ENCODE peak calls at places on chromosomes 1 and 21, in six cellular contexts. One of them, this sample, is unnamed.

GRCh38 chr21:26405735-26406361 is 167.2 kb downstream of the CYYR1 start:
- DNase-seq in T-helper 17 cell: no peak
- DNase-seq in AG04450: peak
- DNase-seq in EH: peak
- DNase-seq in CD4-positive, alpha-beta T cell: no peak
- DNase-seq in Right ventricle myocardium superior: no peak
- DNase-seq in this sample: no peak

GRCh38 chr1:179372160-179372559 is 6.4 kb downstream of the AXDND1 start:
- DNase-seq in T-helper 17 cell: no peak
- DNase-seq in CD4-positive, alpha-beta T cell: no peak
- DNase-seq in Right ventricle myocardium superior: no peak
- DNase-seq in EH: no peak
- DNase-seq in AG04450: no peak
- DNase-seq in this sample: no peak

GRCh38 chr1:22773981-22774471 is 63.4 kb downstream of the EPHB2 start:
- DNase-seq in CD4-positive, alpha-beta T cell: no peak
- DNase-seq in AG04450: no peak
- DNase-seq in T-helper 17 cell: no peak
- DNase-seq in EH: peak
- DNase-seq in Right ventricle myocardium superior: peak
- DNase-seq in this sample: peak

GRCh38 chr1:150062113-150062512 is 5.5 kb upstream of the VPS45 start:
- DNase-seq in AG04450: no peak
- DNase-seq in Right ventricle myocardium superior: no peak
- DNase-seq in T-helper 17 cell: no peak
- DNase-seq in CD4-positive, alpha-beta T cell: no peak
- DNase-seq in EH: no peak
- DNase-seq in this sample: no peak

GRCh38 chr1:18666317-18666920 is 35.8 kb downstream of the PAX7 start:
- DNase-seq in Right ventricle myocardium superior: no peak
- DNase-seq in T-helper 17 cell: no peak
- DNase-seq in AG04450: no peak
- DNase-seq in EH: no peak
- DNase-seq in CD4-positive, alpha-beta T cell: no peak
- DNase-seq in this sample: no peak

GRCh38 chr1:182620924-182621585 is 16.9 kb upstream of the RGS16 start:
- DNase-seq in EH: no peak
- DNase-seq in CD4-positive, alpha-beta T cell: no peak
- DNase-seq in T-helper 17 cell: no peak
- DNase-seq in AG04450: no peak
- DNase-seq in Right ventricle myocardium superior: no peak
- DNase-seq in this sample: no peak

GRCh38 chr1:181669209-181669608 is 185.9 kb downstream of the CACNA1E start:
- DNase-seq in Right ventricle myocardium superior: no peak
- DNase-seq in T-helper 17 cell: no peak
- DNase-seq in CD4-positive, alpha-beta T cell: no peak
- DNase-seq in AG04450: no peak
- DNase-seq in EH: no peak
- DNase-seq in this sample: no peak

GRCh38 chr1:89310505-89310904 is 37.8 kb upstream of the GBP5 start:
- DNase-seq in EH: peak
- DNase-seq in T-helper 17 cell: no peak
- DNase-seq in Right ventricle myocardium superior: no peak
- DNase-seq in AG04450: no peak
- DNase-seq in CD4-positive, alpha-beta T cell: no peak
- DNase-seq in this sample: no peak

GRCh38 chr1:200384818-200385390 is 24.9 kb downstream of the ZNF281 start:
- DNase-seq in T-helper 17 cell: no peak
- DNase-seq in CD4-positive, alpha-beta T cell: no peak
- DNase-seq in AG04450: no peak
- DNase-seq in EH: peak
- DNase-seq in Right ventricle myocardium superior: no peak
- DNase-seq in this sample: no peak

GRCh38 chr21:45871616-45872236 is 109.8 kb upstream of the COL6A1 start:
- DNase-seq in EH: no peak
- DNase-seq in Right ventricle myocardium superior: no peak
- DNase-seq in T-helper 17 cell: no peak
- DNase-seq in AG04450: no peak
- DNase-seq in CD4-positive, alpha-beta T cell: peak
- DNase-seq in this sample: no peak

GRCh38 chr21:29938968-29939858 is 583 bp downstream of the GRIK1 start:
- DNase-seq in T-helper 17 cell: no peak
- DNase-seq in AG04450: no peak
- DNase-seq in CD4-positive, alpha-beta T cell: no peak
- DNase-seq in Right ventricle myocardium superior: peak
- DNase-seq in EH: no peak
- DNase-seq in this sample: no peak

GRCh38 chr1:231487019-231487418 is 41.5 kb upstream of the TSNAX start:
- DNase-seq in CD4-positive, alpha-beta T cell: no peak
- DNase-seq in EH: peak
- DNase-seq in Right ventricle myocardium superior: no peak
- DNase-seq in AG04450: peak
- DNase-seq in T-helper 17 cell: no peak
- DNase-seq in this sample: no peak

GRCh38 chr1:7561331-7561921 is 209.7 kb upstream of the VAMP3 start:
- DNase-seq in EH: peak
- DNase-seq in CD4-positive, alpha-beta T cell: no peak
- DNase-seq in Right ventricle myocardium superior: peak
- DNase-seq in AG04450: no peak
- DNase-seq in T-helper 17 cell: no peak
- DNase-seq in this sample: peak

GRCh38 chr1:118947003-118947765 is 41.0 kb downstream of the TBX15 start:
- DNase-seq in T-helper 17 cell: no peak
- DNase-seq in CD4-positive, alpha-beta T cell: no peak
- DNase-seq in AG04450: no peak
- DNase-seq in Right ventricle myocardium superior: no peak
- DNase-seq in EH: peak
- DNase-seq in this sample: no peak

GRCh38 chr21:45574081-45574501 is 31.9 kb upstream of the SLC19A1 start:
- DNase-seq in Right ventricle myocardium superior: no peak
- DNase-seq in EH: no peak
- DNase-seq in CD4-positive, alpha-beta T cell: no peak
- DNase-seq in AG04450: no peak
- DNase-seq in T-helper 17 cell: no peak
- DNase-seq in this sample: no peak

GRCh38 chr1:18972531-18972930 is 16.1 kb upstream of the IFFO2 start:
- DNase-seq in Right ventricle myocardium superior: no peak
- DNase-seq in EH: peak
- DNase-seq in T-helper 17 cell: no peak
- DNase-seq in CD4-positive, alpha-beta T cell: no peak
- DNase-seq in AG04450: no peak
- DNase-seq in this sample: no peak

GRCh38 chr1:74908131-74908530 is 175.2 kb downstream of the TYW3 start:
- DNase-seq in Right ventricle myocardium superior: no peak
- DNase-seq in T-helper 17 cell: no peak
- DNase-seq in AG04450: no peak
- DNase-seq in EH: no peak
- DNase-seq in CD4-positive, alpha-beta T cell: no peak
- DNase-seq in this sample: no peak

GRCh38 chr1:211259596-211260126 is 495 bp downstream of the RCOR3 start:
- DNase-seq in EH: no peak
- DNase-seq in T-helper 17 cell: peak
- DNase-seq in Right ventricle myocardium superior: peak
- DNase-seq in AG04450: no peak
- DNase-seq in CD4-positive, alpha-beta T cell: no peak
- DNase-seq in this sample: peak

GRCh38 chr1:103109291-103109920 is 1.1 kb upstream of the COL11A1 start:
- DNase-seq in CD4-positive, alpha-beta T cell: no peak
- DNase-seq in Right ventricle myocardium superior: no peak
- DNase-seq in EH: peak
- DNase-seq in AG04450: no peak
- DNase-seq in T-helper 17 cell: no peak
- DNase-seq in this sample: no peak

GRCh38 chr1:25548601-25549000 is 5.2 kb downstream of the LDLRAP1 start:
- DNase-seq in CD4-positive, alpha-beta T cell: no peak
- DNase-seq in T-helper 17 cell: no peak
- DNase-seq in AG04450: no peak
- DNase-seq in EH: no peak
- DNase-seq in Right ventricle myocardium superior: no peak
- DNase-seq in this sample: no peak

GRCh38 chr1:81406292-81406691 is 394.4 kb upstream of the ADGRL2 start:
- DNase-seq in AG04450: no peak
- DNase-seq in EH: no peak
- DNase-seq in Right ventricle myocardium superior: no peak
- DNase-seq in CD4-positive, alpha-beta T cell: no peak
- DNase-seq in T-helper 17 cell: no peak
- DNase-seq in this sample: no peak

GRCh38 chr1:12501661-12502060 is 116.3 kb downstream of the DHRS3 start:
- DNase-seq in CD4-positive, alpha-beta T cell: no peak
- DNase-seq in EH: peak
- DNase-seq in T-helper 17 cell: no peak
- DNase-seq in Right ventricle myocardium superior: no peak
- DNase-seq in AG04450: no peak
- DNase-seq in this sample: no peak

GRCh38 chr1:98865796-98866195 is 138.9 kb downstream of the PLPPR5 start:
- DNase-seq in Right ventricle myocardium superior: no peak
- DNase-seq in T-helper 17 cell: no peak
- DNase-seq in AG04450: no peak
- DNase-seq in CD4-positive, alpha-beta T cell: no peak
- DNase-seq in EH: no peak
- DNase-seq in this sample: no peak

GRCh38 chr1:171988243-171988642 is 146.9 kb downstream of the DNM3 start:
- DNase-seq in EH: no peak
- DNase-seq in AG04450: no peak
- DNase-seq in CD4-positive, alpha-beta T cell: no peak
- DNase-seq in T-helper 17 cell: no peak
- DNase-seq in Right ventricle myocardium superior: no peak
- DNase-seq in this sample: no peak

GRCh38 chr1:226154593-226154992 is 31.9 kb downstream of the ACBD3 start:
- DNase-seq in T-helper 17 cell: no peak
- DNase-seq in CD4-positive, alpha-beta T cell: no peak
- DNase-seq in EH: peak
- DNase-seq in AG04450: no peak
- DNase-seq in Right ventricle myocardium superior: no peak
- DNase-seq in this sample: no peak

GRCh38 chr1:203440780-203441179 is 34.8 kb upstream of the PRELP start:
- DNase-seq in AG04450: peak
- DNase-seq in T-helper 17 cell: no peak
- DNase-seq in CD4-positive, alpha-beta T cell: no peak
- DNase-seq in EH: peak
- DNase-seq in Right ventricle myocardium superior: peak
- DNase-seq in this sample: peak

GRCh38 chr1:151805066-151805820 is at the start of gene LINGO4:
- DNase-seq in EH: no peak
- DNase-seq in Right ventricle myocardium superior: no peak
- DNase-seq in AG04450: no peak
- DNase-seq in T-helper 17 cell: no peak
- DNase-seq in CD4-positive, alpha-beta T cell: no peak
- DNase-seq in this sample: no peak